ENCODE peak calls at places on chromosomes 16 and 17, in six cellular contexts. J is stomach, K is ovary, H is fibroblast of lung, L is fibroblast of villous mesenchyme, Z is lower leg skin. T is an unnamed sample.
A peak's percentile ranks its signal among the peaks of the same experiment; 100 is the strongest.

GRCh38 chr16:89958068-89958467 is 9.5 kb downstream of the DEF8 start:
- DNase-seq in J (no peak), K (no peak), Z (no peak), H (peak; percentile 15), L (peak; percentile 16), T (peak; percentile 23)

GRCh38 chr16:56262148-56262878 is 71.0 kb downstream of the GNAO1 start:
- DNase-seq in L (no peak), H (no peak), K (no peak), J (no peak), Z (no peak), T (no peak)

GRCh38 chr16:85902366-85903155 is 3.6 kb downstream of the IRF8 start:
- DNase-seq in K (no peak), J (peak; percentile 39), Z (no peak), H (no peak), L (no peak), T (peak; percentile 8)

GRCh38 chr17:28030386-28030785 is 12.1 kb upstream of the NLK start:
- DNase-seq in L (no peak), H (no peak), J (no peak), Z (no peak), K (no peak), T (no peak)

GRCh38 chr16:90019543-90020259 is 445 bp upstream of the DBNDD1 start:
- DNase-seq in H (peak; percentile 86), K (no peak), Z (no peak), L (peak; percentile 21), J (peak; percentile 40), T (peak; percentile 26)

GRCh38 chr16:25605381-25605780 is 86.4 kb upstream of the HS3ST4 start:
- DNase-seq in J (no peak), H (no peak), L (no peak), K (no peak), Z (no peak), T (no peak)

GRCh38 chr17:74123350-74123749 is 80.1 kb upstream of the RPL38 start:
- DNase-seq in H (peak; percentile 32), K (no peak), J (no peak), L (no peak), Z (no peak), T (no peak)

GRCh38 chr17:77365584-77366186 is 224.9 kb downstream of the SEC14L1 start:
- DNase-seq in H (peak; percentile 92), J (peak; percentile 79), Z (no peak), L (peak; percentile 92), K (peak; percentile 64), T (peak; percentile 80)

GRCh38 chr17:45227101-45227591 is 5.5 kb downstream of the FMNL1 start:
- DNase-seq in H (no peak), K (no peak), J (no peak), L (peak; percentile 80), Z (peak; percentile 88), T (no peak)

GRCh38 chr17:79919164-79919585 is 79.9 kb upstream of the CBX4 start:
- DNase-seq in H (peak; percentile 9), K (no peak), J (peak; percentile 99), L (no peak), Z (peak; percentile 93), T (no peak)

GRCh38 chr17:45147102-45147580 is 1.1 kb upstream of the HEXIM1 start:
- DNase-seq in L (no peak), J (peak; percentile 66), K (no peak), H (peak; percentile 67), Z (peak; percentile 95), T (no peak)

GRCh38 chr16:76885776-76886175 is 305.2 kb upstream of the MON1B start:
- DNase-seq in L (no peak), K (no peak), J (no peak), Z (no peak), H (no peak), T (no peak)

GRCh38 chr16:78770353-78771091 is 671.1 kb downstream of the WWOX start:
- DNase-seq in K (peak; percentile 58), Z (peak; percentile 94), H (peak; percentile 1), J (peak; percentile 78), L (peak; percentile 73), T (no peak)

DNA sequence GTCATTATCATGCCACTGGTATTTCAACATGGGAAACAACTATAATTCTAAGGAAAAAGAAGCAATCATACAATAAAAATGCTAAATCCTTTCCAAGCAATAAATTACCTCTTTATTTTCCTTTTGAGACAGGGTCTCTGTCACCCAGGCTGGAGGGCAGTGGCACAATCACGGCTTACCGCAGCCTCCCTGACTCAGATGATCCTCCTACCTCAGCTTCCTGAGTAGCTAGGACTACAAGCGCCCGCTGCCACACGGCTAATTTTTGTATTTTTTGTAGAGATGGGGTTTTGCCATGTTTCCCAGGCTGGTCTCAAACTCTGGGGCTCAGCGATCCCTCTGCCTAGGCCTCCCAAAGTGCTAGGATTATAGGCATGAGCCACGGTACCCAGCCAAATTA is 24.1 kb downstream of the CNOT1 start:
- DNase-seq in J (no peak), K (no peak), H (no peak), Z (no peak), L (no peak), T (no peak)
- TF ChIP-seq CTCF in J (no peak), K (no peak), H (no peak), Z (no peak), L (no peak), T (no peak)

GRCh38 chr17:83082435-83082834 is 3.0 kb downstream of the METRNL start:
- DNase-seq in J (no peak), H (no peak), K (no peak), L (no peak), Z (no peak), T (no peak)
- H3K4me3 ChIP-seq in J (peak overlapping the region; percentile 78), H (no peak overlapping the region), K (no peak overlapping the region), L (peak overlapping the region; percentile 70), Z (no peak overlapping the region), T (no peak overlapping the region)

GRCh38 chr16:82345318-82345717 is 175.3 kb upstream of the MPHOSPH6 start:
- DNase-seq in J (no peak), H (no peak), K (no peak), Z (no peak), L (no peak), T (no peak)

GRCh38 chr16:82340531-82340930 is 170.5 kb upstream of the MPHOSPH6 start:
- DNase-seq in J (no peak), H (no peak), K (no peak), L (no peak), Z (no peak), T (no peak)

GRCh38 chr16:82341146-82341669 is 171.2 kb upstream of the MPHOSPH6 start:
- DNase-seq in J (no peak), K (no peak), L (no peak), H (no peak), Z (peak; percentile 13), T (no peak)

GRCh38 chr16:82344157-82344556 is 174.1 kb upstream of the MPHOSPH6 start:
- DNase-seq in L (peak; percentile 12), Z (no peak), J (peak; percentile 55), K (no peak), H (no peak), T (no peak)
- TF ChIP-seq CTCF in L (peak; percentile 56), Z (no peak), J (peak; percentile 49), K (no peak), H (peak; percentile 6), T (peak; percentile 19)

GRCh38 chr17:7407033-7407432 is 612 bp upstream of the NLGN2 start:
- DNase-seq in K (no peak), J (no peak), H (no peak), Z (no peak), L (no peak), T (no peak)

GRCh38 chr17:7408341-7408740 is 696 bp downstream of the NLGN2 start:
- DNase-seq in K (no peak), H (no peak), Z (no peak), L (no peak), J (no peak), T (no peak)

GRCh38 chr17:7408863-7409262 is 1.2 kb downstream of the NLGN2 start:
- DNase-seq in L (no peak), Z (no peak), H (no peak), K (no peak), J (no peak), T (no peak)

GRCh38 chr17:7405882-7406825 is 1.5 kb upstream of the NLGN2 start:
- DNase-seq in K (no peak), H (no peak), L (no peak), Z (no peak), J (no peak), T (no peak)

DNA sequence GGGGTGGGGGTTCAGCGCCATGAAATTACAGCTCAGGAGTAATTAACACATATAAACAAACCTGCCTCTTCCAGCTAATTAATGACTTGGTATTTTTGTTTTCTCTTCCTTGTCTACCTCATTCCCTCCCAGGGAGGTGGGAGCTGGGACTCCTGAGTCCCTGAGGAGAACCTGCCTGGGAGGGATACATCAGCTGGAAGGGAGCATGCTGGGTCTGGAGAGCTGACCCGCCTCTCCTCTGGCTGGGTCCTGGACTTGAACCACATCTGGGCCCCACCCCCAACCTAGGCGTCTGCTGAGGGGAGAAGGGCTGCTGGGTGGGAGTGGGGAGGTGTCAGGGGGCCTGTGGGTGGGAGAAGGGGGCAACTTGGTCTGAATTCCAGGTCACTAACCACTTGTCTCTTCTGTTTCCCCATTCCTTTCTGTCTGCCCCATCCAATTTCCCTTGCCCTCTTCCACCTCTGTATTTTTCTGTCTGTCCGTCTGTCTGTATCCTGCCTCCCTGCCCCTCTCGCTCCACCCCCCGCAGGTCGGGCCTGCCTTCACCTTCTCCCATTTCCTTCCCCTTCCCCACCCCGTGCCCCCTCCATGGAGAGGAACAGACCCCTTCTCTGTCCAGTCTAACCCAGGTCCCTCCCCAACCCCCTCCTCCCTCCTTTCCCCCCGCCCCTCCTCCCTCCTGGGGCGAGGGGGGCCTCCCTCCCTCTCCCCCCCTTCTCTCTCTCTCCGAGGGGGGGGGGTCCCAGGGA is at the start of gene NLGN2:
- DNase-seq in K (no peak), J (no peak), L (no peak), H (no peak), Z (no peak), T (no peak)
- H3K4me3 ChIP-seq in K (no peak within 1 kb of the TSS), J (no peak within 1 kb of the TSS), L (no peak within 1 kb of the TSS), H (no peak within 1 kb of the TSS), Z (no peak within 1 kb of the TSS), T (no peak within 1 kb of the TSS)

DNA sequence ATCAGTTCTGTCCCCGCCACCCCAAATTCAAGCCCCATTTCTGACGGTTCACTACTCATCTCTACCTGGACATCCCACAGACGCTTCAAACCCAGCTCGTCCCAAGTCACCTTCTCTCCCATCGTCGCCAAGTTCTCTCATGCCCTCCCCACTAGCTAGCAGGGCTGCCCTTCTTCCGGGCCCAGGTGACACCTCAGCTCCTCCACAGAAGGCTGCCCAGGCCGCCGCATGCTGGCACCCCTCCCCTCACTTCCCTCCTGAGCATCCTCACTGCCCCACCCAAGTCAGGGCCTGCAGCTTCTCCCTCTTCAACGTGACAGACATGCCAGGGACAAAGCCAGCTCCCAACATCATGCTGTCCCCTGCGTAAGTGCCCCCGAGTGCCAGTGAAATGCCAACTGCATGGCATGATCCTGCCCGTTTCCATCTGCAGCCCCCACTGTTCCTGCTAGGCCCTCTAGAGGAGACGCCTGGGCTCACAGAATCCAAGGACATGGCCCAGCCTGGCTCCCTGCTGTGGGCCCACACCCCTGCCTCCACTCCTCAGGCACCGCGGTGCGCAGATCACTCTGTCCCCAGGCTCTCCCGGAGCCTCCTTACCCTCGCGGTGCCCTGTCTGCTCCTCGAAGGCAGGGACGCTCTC is 5.9 kb downstream of the CYB561 start:
- DNase-seq in L (no peak), Z (no peak), J (no peak), K (no peak), H (no peak), T (no peak)
- TF ChIP-seq CTCF in L (no peak), Z (no peak), J (no peak), K (no peak), H (no peak), T (no peak)

GRCh38 chr17:17792143-17792550 is 44.6 kb downstream of the SREBF1 start:
- DNase-seq in J (no peak), L (no peak), H (no peak), Z (no peak), K (no peak), T (no peak)
- H3K4me3 ChIP-seq in J (no peak overlapping the region), L (no peak overlapping the region), H (no peak overlapping the region), Z (no peak overlapping the region), K (no peak overlapping the region), T (no peak overlapping the region)

T was measured in fibroblast of pulmonary artery.